ENCODE peak calls at places on chromosomes 3 and 15, in seven cellular contexts. G, Q, E, U, C, L and J are unnamed samples.

GRCh38 chr3:45664558-45664957 is 24.6 kb upstream of the SACM1L start:
- DNase-seq in L (no peak), C (no peak), E (peak), Q (peak), U (no peak), G (no peak), J (no peak)

GRCh38 chr3:53821631-53822068 is 24.6 kb downstream of the CHDH start:
- DNase-seq in G (no peak), C (no peak), L (no peak), U (peak), Q (no peak), E (no peak), J (peak)

GRCh38 chr3:94896994-94897393 is 834.1 kb downstream of the NSUN3 start:
- DNase-seq in G (no peak), E (no peak), L (no peak), Q (no peak), U (no peak), C (no peak), J (no peak)

GRCh38 chr3:40847571-40847992 is 322.8 kb downstream of the ZNF621 start:
- DNase-seq in E (no peak), L (peak), C (no peak), G (peak), Q (no peak), U (no peak), J (peak)

GRCh38 chr3:47780727-47781325 is 867 bp downstream of the SMARCC1 start:
- DNase-seq in C (no peak), G (no peak), L (peak), Q (no peak), U (peak), E (no peak), J (no peak)

GRCh38 chr3:41249318-41249717 is 50.0 kb downstream of the CTNNB1 start:
- DNase-seq in C (no peak), Q (no peak), L (no peak), U (no peak), E (no peak), G (no peak), J (no peak)

GRCh38 chr3:170483485-170484262 is 65.0 kb downstream of the CLDN11 start:
- DNase-seq in U (no peak), L (no peak), G (no peak), E (no peak), C (no peak), Q (no peak), J (no peak)

GRCh38 chr3:63972196-63972595 is 51.1 kb downstream of the PSMD6 start:
- DNase-seq in C (no peak), G (no peak), Q (no peak), U (peak), E (no peak), L (no peak), J (no peak)

GRCh38 chr15:39511915-39512260 is 69.0 kb upstream of the THBS1 start:
- DNase-seq in Q (no peak), C (no peak), E (no peak), U (peak), G (no peak), L (peak), J (peak)

GRCh38 chr3:178325330-178325729 is 210.9 kb upstream of the KCNMB2 start:
- DNase-seq in L (peak), U (peak), Q (no peak), E (no peak), C (no peak), G (no peak), J (no peak)

GRCh38 chr15:68687136-68687735 is 108.4 kb downstream of the CORO2B start:
- DNase-seq in G (no peak), E (no peak), Q (no peak), U (no peak), C (no peak), L (no peak), J (no peak)

GRCh38 chr15:96058103-96058851 is 272.2 kb upstream of the NR2F2 start:
- DNase-seq in E (no peak), G (no peak), C (no peak), L (no peak), Q (no peak), U (no peak), J (no peak)

GRCh38 chr3:10816019-10816862 is at the start of gene SLC6A11:
- DNase-seq in C (peak), L (no peak), G (no peak), Q (no peak), E (no peak), U (no peak), J (no peak)

GRCh38 chr15:76737573-76737972 is 167.6 kb downstream of the SCAPER start:
- DNase-seq in G (no peak), L (no peak), E (no peak), Q (no peak), U (no peak), C (no peak), J (no peak)
- TF ChIP-seq POLR2A in G (no peak), L (no peak), E (no peak), Q (no peak), U (no peak), C (no peak), J (no peak)

GRCh38 chr3:44439499-44440295 is 37.8 kb downstream of the ZNF445 start:
- DNase-seq in E (peak), G (peak), Q (peak), C (peak), L (peak), U (peak), J (no peak)
- TF ChIP-seq POLR2A in E (peak), G (peak), Q (peak), C (no peak), L (peak), U (no peak), J (no peak)

GRCh38 chr3:133573629-133574194 is at the start of gene CDV3:
- DNase-seq in Q (no peak), L (no peak), U (no peak), C (no peak), E (no peak), G (no peak), J (no peak)
- TF ChIP-seq POLR2A in Q (peak), L (peak), U (peak), C (peak), E (peak), G (peak), J (peak)

DNA sequence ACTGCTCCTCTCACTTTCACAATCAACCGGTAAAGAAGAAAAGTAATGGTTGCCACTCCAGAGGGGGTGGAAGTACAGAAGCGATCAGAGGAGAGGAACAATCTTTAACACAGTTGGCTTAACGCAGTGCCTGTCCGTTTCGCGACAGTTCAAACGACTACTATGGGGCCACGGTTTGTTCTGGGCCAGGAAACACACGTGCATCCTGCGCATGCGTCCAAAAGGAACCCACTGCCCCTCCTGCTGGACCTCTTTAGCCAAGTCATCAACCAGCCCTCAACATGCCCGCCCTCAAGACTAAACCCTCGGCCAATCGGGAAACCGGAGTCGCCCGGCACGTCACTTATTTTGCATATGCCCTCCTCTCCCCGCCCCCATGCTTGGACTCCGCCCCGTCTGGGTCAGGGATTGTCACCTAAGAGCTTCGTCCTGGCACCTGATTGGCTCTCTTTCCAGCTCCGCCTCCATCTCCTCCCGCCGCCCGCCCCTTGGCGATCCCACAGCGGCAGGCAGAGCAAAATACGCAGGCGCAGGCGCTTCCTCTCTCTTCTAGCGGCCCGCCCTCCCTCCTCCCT is 345 bp upstream of the CDV3 start:
- DNase-seq in C (peak), Q (peak), G (peak), U (peak), E (peak), L (peak), J (peak)
- TF ChIP-seq POLR2A in C (peak), Q (peak), G (peak), U (no peak), E (peak), L (peak), J (peak)

GRCh38 chr3:113695818-113696645 is at the start of gene USF3:
- DNase-seq in G (peak), L (peak), E (peak), C (peak), U (peak), Q (peak), J (peak)
- TF ChIP-seq POLR2A in G (peak), L (peak), E (peak), C (peak), U (peak), Q (peak), J (peak)

GRCh38 chr15:75450307-75451201 is 936 bp downstream of the SIN3A start:
- DNase-seq in E (peak), U (peak), G (peak), C (peak), Q (peak), L (peak), J (peak)

GRCh38 chr15:75452364-75452967 is 976 bp upstream of the SIN3A start:
- DNase-seq in G (peak), E (peak), C (peak), Q (peak), U (peak), L (peak), J (peak)

GRCh38 chr15:75452968-75453702 is 1.6 kb upstream of the SIN3A start:
- DNase-seq in G (peak), Q (no peak), C (peak), L (peak), E (peak), U (no peak), J (no peak)

GRCh38 chr15:75451202-75451673 is 252 bp downstream of the SIN3A start:
- DNase-seq in G (no peak), U (no peak), Q (no peak), L (no peak), C (no peak), E (no peak), J (no peak)

DNA sequence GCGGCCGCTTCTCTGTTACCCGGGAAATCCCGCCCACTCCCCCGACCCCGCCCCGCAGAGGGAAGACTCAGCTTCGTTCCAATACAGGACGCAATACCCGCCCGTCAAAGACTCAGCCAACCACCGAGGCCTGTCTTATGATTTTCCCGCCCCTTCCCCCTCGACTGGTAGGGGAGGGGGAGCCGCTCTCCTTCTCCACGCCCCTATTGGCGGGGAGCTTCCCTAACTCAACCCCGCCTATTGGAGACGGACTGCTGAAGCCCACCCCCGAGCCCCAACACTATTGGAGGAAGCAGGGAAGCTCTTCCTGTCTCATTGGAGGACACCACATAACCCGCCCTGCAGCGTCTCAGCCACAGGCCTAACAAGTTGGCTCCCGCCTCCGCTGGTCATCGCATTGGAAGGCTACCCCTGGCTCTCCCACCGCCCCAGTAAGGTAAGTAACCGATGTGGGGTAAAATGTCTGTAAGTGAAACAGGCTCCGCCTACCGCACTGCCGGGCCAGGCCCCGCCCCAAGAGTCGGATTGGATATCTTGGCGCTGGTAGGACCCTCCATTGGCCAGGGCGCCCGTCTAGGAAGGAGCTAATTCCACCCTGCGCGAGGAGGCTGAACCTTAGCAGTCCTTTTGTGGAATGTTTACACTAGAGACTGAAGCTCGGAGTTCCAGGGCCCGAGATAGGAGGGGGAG is at the start of gene SIN3A:
- DNase-seq in L (peak), C (peak), Q (peak), E (peak), U (peak), G (peak), J (peak)
- TF ChIP-seq POLR2A in L (no peak), C (peak), Q (peak), E (no peak), U (no peak), G (no peak), J (peak)

GRCh38 chr3:98525494-98525893 is 2.8 kb upstream of the CLDND1 start:
- DNase-seq in G (no peak), Q (no peak), E (no peak), C (no peak), U (no peak), L (no peak), J (no peak)

GRCh38 chr3:98518816-98519215 is 3.9 kb downstream of the CLDND1 start:
- DNase-seq in G (no peak), E (no peak), L (no peak), U (no peak), Q (no peak), C (no peak), J (no peak)

GRCh38 chr3:98519351-98519750 is 3.4 kb downstream of the CLDND1 start:
- DNase-seq in G (no peak), U (peak), E (no peak), C (no peak), L (no peak), Q (no peak), J (no peak)

GRCh38 chr3:98521897-98522537 is 685 bp downstream of the CLDND1 start:
- DNase-seq in U (peak), E (peak), C (peak), Q (no peak), G (no peak), L (peak), J (peak)

DNA sequence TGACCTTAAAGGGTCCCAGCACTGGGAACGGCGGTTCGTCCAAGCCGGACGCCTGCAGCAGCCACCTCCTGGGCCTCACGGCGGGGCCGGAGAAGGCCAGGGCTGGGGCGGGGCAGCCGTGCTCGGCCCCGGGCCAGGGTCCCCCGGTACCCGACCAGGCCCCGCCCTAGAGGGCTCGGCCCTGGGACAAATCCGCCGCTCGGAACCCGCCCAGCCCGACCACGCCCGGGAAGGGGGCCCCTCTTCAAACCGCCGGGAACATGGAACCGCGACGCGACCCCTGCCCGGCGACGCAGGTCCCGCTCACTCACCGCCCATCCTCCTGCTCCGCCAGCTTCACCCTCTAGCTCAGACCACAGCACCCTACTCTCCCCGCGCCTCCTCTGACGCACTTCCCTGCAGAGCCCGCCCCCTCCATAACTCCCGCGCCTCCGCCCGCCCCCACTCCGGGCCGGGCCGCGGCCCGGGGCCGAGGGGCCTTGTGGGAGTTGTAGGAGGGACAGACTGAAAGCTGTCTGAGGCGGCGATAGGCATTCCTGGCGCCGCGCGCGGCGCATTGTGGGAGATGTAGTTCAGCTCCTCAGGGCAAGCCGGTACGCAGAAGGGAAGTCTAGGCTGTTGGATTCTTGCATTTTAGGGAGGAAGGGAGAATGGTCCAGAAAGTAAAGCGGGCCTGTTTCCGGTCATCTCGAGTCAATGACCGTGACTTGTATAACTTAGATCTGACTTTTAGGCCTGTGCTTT is at the start of gene CLDND1:
- DNase-seq in L (peak), E (peak), U (peak), C (peak), Q (peak), G (peak), J (peak)
- TF ChIP-seq POLR2A in L (peak), E (peak), U (peak), C (peak), Q (peak), G (peak), J (peak)